ENCODE peak calls at places on chromosome 7, in four cellular contexts. One of them, this sample, is unnamed.

GRCh38 chr7:132683967-132684690 is 107.9 kb upstream of the PLXNA4 start:
- DNase-seq in Peyer's patch: no peak
- DNase-seq in effector memory CD4-positive, alpha-beta T cell: no peak
- DNase-seq in GM23248: no peak
- DNase-seq in this sample: no peak

GRCh38 chr7:87152897-87153641 is 816 bp downstream of the DMTF1 start:
- DNase-seq in Peyer's patch: peak; percentile 66
- DNase-seq in effector memory CD4-positive, alpha-beta T cell: no peak
- DNase-seq in GM23248: peak; percentile 67
- DNase-seq in this sample: peak; percentile 23

GRCh38 chr7:957418-958220 is 3.1 kb upstream of the ADAP1 start:
- DNase-seq in Peyer's patch: peak; percentile 45
- DNase-seq in effector memory CD4-positive, alpha-beta T cell: no peak
- DNase-seq in GM23248: no peak
- DNase-seq in this sample: peak; percentile 49

GRCh38 chr7:94888542-94888941 is 18.9 kb upstream of the PPP1R9A start:
- DNase-seq in Peyer's patch: no peak
- DNase-seq in effector memory CD4-positive, alpha-beta T cell: no peak
- DNase-seq in GM23248: no peak
- DNase-seq in this sample: no peak

GRCh38 chr7:79227035-79227434 is 226.4 kb downstream of the MAGI2 start:
- DNase-seq in Peyer's patch: no peak
- DNase-seq in effector memory CD4-positive, alpha-beta T cell: no peak
- DNase-seq in GM23248: peak; percentile 8
- DNase-seq in this sample: no peak

GRCh38 chr7:87316097-87316700 is 29.3 kb upstream of the CROT start:
- DNase-seq in Peyer's patch: no peak
- DNase-seq in effector memory CD4-positive, alpha-beta T cell: no peak
- DNase-seq in GM23248: no peak
- DNase-seq in this sample: no peak

GRCh38 chr7:139490130-139490529 is 6.7 kb upstream of the KLRG2 start:
- DNase-seq in Peyer's patch: no peak
- DNase-seq in effector memory CD4-positive, alpha-beta T cell: no peak
- DNase-seq in GM23248: no peak
- DNase-seq in this sample: no peak

GRCh38 chr7:3561908-3562307 is 260.9 kb downstream of the SDK1 start:
- DNase-seq in Peyer's patch: no peak
- DNase-seq in effector memory CD4-positive, alpha-beta T cell: no peak
- DNase-seq in GM23248: no peak
- DNase-seq in this sample: no peak

GRCh38 chr7:155618708-155619633 is 25.5 kb upstream of the RBM33 start:
- DNase-seq in Peyer's patch: peak; percentile 87
- DNase-seq in effector memory CD4-positive, alpha-beta T cell: no peak
- DNase-seq in GM23248: peak; percentile 23
- DNase-seq in this sample: no peak

GRCh38 chr7:113412410-113412809 is 294.1 kb upstream of the SMIM30 start:
- DNase-seq in Peyer's patch: no peak
- DNase-seq in effector memory CD4-positive, alpha-beta T cell: no peak
- DNase-seq in GM23248: no peak
- DNase-seq in this sample: no peak

GRCh38 chr7:156954941-156955340 is 5.4 kb downstream of the NOM1 start:
- DNase-seq in Peyer's patch: no peak
- DNase-seq in effector memory CD4-positive, alpha-beta T cell: no peak
- DNase-seq in GM23248: no peak
- DNase-seq in this sample: no peak

GRCh38 chr7:73941836-73942551 is 81.0 kb downstream of the TMEM270 start:
- DNase-seq in Peyer's patch: no peak
- DNase-seq in effector memory CD4-positive, alpha-beta T cell: no peak
- DNase-seq in GM23248: peak; percentile 80
- DNase-seq in this sample: no peak

GRCh38 chr7:105106473-105106872 is 92.5 kb downstream of the KMT2E start:
- DNase-seq in Peyer's patch: no peak
- DNase-seq in effector memory CD4-positive, alpha-beta T cell: no peak
- DNase-seq in GM23248: no peak
- DNase-seq in this sample: no peak

GRCh38 chr7:107692501-107692900 is 31.9 kb downstream of the SLC26A4 start:
- DNase-seq in Peyer's patch: no peak
- DNase-seq in effector memory CD4-positive, alpha-beta T cell: no peak
- DNase-seq in GM23248: peak; percentile 47
- DNase-seq in this sample: no peak

GRCh38 chr7:157507987-157508386 is 171.2 kb downstream of the DNAJB6 start:
- DNase-seq in Peyer's patch: no peak
- DNase-seq in effector memory CD4-positive, alpha-beta T cell: no peak
- DNase-seq in GM23248: no peak
- DNase-seq in this sample: no peak

GRCh38 chr7:7772385-7772784 is 54.0 kb upstream of the RPA3 start:
- DNase-seq in Peyer's patch: no peak
- DNase-seq in effector memory CD4-positive, alpha-beta T cell: no peak
- DNase-seq in GM23248: no peak
- DNase-seq in this sample: no peak

GRCh38 chr7:154898973-154899855 is 103.7 kb downstream of the PAXIP1 start:
- DNase-seq in Peyer's patch: no peak
- DNase-seq in effector memory CD4-positive, alpha-beta T cell: no peak
- DNase-seq in GM23248: no peak
- DNase-seq in this sample: no peak

GRCh38 chr7:157574120-157574519 is 237.3 kb downstream of the DNAJB6 start:
- DNase-seq in Peyer's patch: no peak
- DNase-seq in effector memory CD4-positive, alpha-beta T cell: no peak
- DNase-seq in GM23248: no peak
- DNase-seq in this sample: no peak

GRCh38 chr7:140304071-140304799 is 94.1 kb downstream of the SLC37A3 start:
- DNase-seq in Peyer's patch: peak; percentile 47
- DNase-seq in effector memory CD4-positive, alpha-beta T cell: peak; percentile 6
- DNase-seq in GM23248: peak; percentile 46
- DNase-seq in this sample: no peak

GRCh38 chr7:125057974-125058373 is 128.3 kb upstream of the POT1 start:
- DNase-seq in Peyer's patch: no peak
- DNase-seq in effector memory CD4-positive, alpha-beta T cell: no peak
- DNase-seq in GM23248: no peak
- DNase-seq in this sample: no peak

GRCh38 chr7:73823873-73824597 is 6.8 kb upstream of the CLDN4 start:
- DNase-seq in Peyer's patch: peak; percentile 32
- DNase-seq in effector memory CD4-positive, alpha-beta T cell: no peak
- DNase-seq in GM23248: no peak
- DNase-seq in this sample: no peak

GRCh38 chr7:42237162-42237821 is at the start of gene GLI3:
- DNase-seq in Peyer's patch: peak; percentile 80
- DNase-seq in effector memory CD4-positive, alpha-beta T cell: no peak
- DNase-seq in GM23248: peak; percentile 93
- DNase-seq in this sample: peak; percentile 88

GRCh38 chr7:42237891-42238531 is 1.0 kb upstream of the GLI3 start:
- DNase-seq in Peyer's patch: peak; percentile 64
- DNase-seq in effector memory CD4-positive, alpha-beta T cell: no peak
- DNase-seq in GM23248: peak; percentile 81
- DNase-seq in this sample: peak; percentile 75

GRCh38 chr7:42234736-42235135 is 2.3 kb downstream of the GLI3 start:
- DNase-seq in Peyer's patch: no peak
- DNase-seq in effector memory CD4-positive, alpha-beta T cell: no peak
- DNase-seq in GM23248: no peak
- DNase-seq in this sample: no peak

GRCh38 chr7:42235734-42236133 is 1.3 kb downstream of the GLI3 start:
- DNase-seq in Peyer's patch: no peak
- DNase-seq in effector memory CD4-positive, alpha-beta T cell: no peak
- DNase-seq in GM23248: peak; percentile 47
- DNase-seq in this sample: no peak

GRCh38 chr7:42236266-42237161 is 495 bp downstream of the GLI3 start:
- DNase-seq in Peyer's patch: no peak
- DNase-seq in effector memory CD4-positive, alpha-beta T cell: no peak
- DNase-seq in GM23248: peak; percentile 85
- DNase-seq in this sample: peak; percentile 49
- H3K4me1 ChIP-seq in Peyer's patch: no peaks in the 10 kb centered on the region
- H3K4me1 ChIP-seq in effector memory CD4-positive, alpha-beta T cell: peaks cover 13% of the 10 kb centered on the region
- H3K4me1 ChIP-seq in GM23248: peaks cover 57% of the 10 kb centered on the region
- H3K4me1 ChIP-seq in this sample: peaks cover 33% of the 10 kb centered on the region

GRCh38 chr7:27128034-27128433 is 2.5 kb downstream of the HOXA4 start:
- DNase-seq in Peyer's patch: no peak
- DNase-seq in effector memory CD4-positive, alpha-beta T cell: no peak
- DNase-seq in GM23248: no peak
- DNase-seq in this sample: no peak
- H3K4me1 ChIP-seq in Peyer's patch: no peaks in the 10 kb centered on the region
- H3K4me1 ChIP-seq in effector memory CD4-positive, alpha-beta T cell: no peaks in the 10 kb centered on the region
- H3K4me1 ChIP-seq in GM23248: peaks cover 9% of the 10 kb centered on the region
- H3K4me1 ChIP-seq in this sample: peaks cover 10% of the 10 kb centered on the region

GRCh38 chr7:122736183-122736582 is 33.5 kb upstream of the RNF148 start:
- DNase-seq in Peyer's patch: no peak
- DNase-seq in effector memory CD4-positive, alpha-beta T cell: no peak
- DNase-seq in GM23248: no peak
- DNase-seq in this sample: no peak
- H3K4me1 ChIP-seq in Peyer's patch: no peaks in the 10 kb centered on the region
- H3K4me1 ChIP-seq in effector memory CD4-positive, alpha-beta T cell: no peaks in the 10 kb centered on the region
- H3K4me1 ChIP-seq in GM23248: no peaks in the 10 kb centered on the region
- H3K4me1 ChIP-seq in this sample: peaks cover 3% of the 10 kb centered on the region

GRCh38 chr7:6398943-6399342 is 48.8 kb downstream of the DAGLB start:
- DNase-seq in Peyer's patch: no peak
- DNase-seq in effector memory CD4-positive, alpha-beta T cell: no peak
- DNase-seq in GM23248: peak; percentile 31
- DNase-seq in this sample: no peak
- H3K4me1 ChIP-seq in Peyer's patch: peaks cover 6% of the 10 kb centered on the region
- H3K4me1 ChIP-seq in effector memory CD4-positive, alpha-beta T cell: no peaks in the 10 kb centered on the region
- H3K4me1 ChIP-seq in GM23248: peaks cover 31% of the 10 kb centered on the region
- H3K4me1 ChIP-seq in this sample: peaks cover 73% of the 10 kb centered on the region

GRCh38 chr7:112214268-112214667 is 7.8 kb downstream of the ZNF277 start:
- DNase-seq in Peyer's patch: no peak
- DNase-seq in effector memory CD4-positive, alpha-beta T cell: no peak
- DNase-seq in GM23248: no peak
- DNase-seq in this sample: no peak

GRCh38 chr7:112212516-112213036 is 6.1 kb downstream of the ZNF277 start:
- DNase-seq in Peyer's patch: no peak
- DNase-seq in effector memory CD4-positive, alpha-beta T cell: no peak
- DNase-seq in GM23248: peak; percentile 14
- DNase-seq in this sample: no peak

GRCh38 chr7:112214887-112215286 is 8.4 kb downstream of the ZNF277 start:
- DNase-seq in Peyer's patch: no peak
- DNase-seq in effector memory CD4-positive, alpha-beta T cell: no peak
- DNase-seq in GM23248: no peak
- DNase-seq in this sample: no peak

GRCh38 chr7:112213735-112214134 is 7.2 kb downstream of the ZNF277 start:
- DNase-seq in Peyer's patch: no peak
- DNase-seq in effector memory CD4-positive, alpha-beta T cell: no peak
- DNase-seq in GM23248: no peak
- DNase-seq in this sample: no peak

DNA sequence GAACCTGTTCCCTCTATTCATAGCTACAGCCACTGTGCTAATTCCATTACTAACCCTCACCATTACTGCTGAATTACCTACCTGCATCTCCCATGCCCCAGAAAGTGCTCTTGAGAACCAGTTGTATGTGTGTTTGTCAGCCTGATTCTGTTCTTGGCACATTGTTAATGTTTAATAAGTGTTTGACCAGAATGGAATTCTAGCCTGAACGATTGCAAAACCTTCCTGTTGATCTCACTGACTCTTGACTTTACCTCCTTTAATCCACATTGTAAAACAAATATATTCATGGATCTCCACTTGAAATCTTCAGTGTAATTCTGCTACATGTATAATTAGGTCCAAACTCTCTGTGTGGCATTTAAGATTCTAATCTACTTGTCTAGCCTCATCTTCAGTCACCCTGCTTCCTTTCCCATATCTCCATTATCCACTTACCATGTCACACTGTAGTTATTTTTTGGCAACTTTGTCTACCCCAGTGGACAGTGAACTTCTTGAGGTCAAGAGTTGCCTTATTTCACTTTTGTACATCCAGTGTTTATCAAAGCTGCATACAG is 4.9 kb downstream of the ZNF277 start:
- DNase-seq in Peyer's patch: no peak
- DNase-seq in effector memory CD4-positive, alpha-beta T cell: no peak
- DNase-seq in GM23248: peak; percentile 71
- DNase-seq in this sample: no peak
- H3K4me1 ChIP-seq in Peyer's patch: no peaks in the 10 kb centered on the region
- H3K4me1 ChIP-seq in effector memory CD4-positive, alpha-beta T cell: no peaks in the 10 kb centered on the region
- H3K4me1 ChIP-seq in GM23248: peaks cover 24% of the 10 kb centered on the region
- H3K4me1 ChIP-seq in this sample: peaks cover 73% of the 10 kb centered on the region

GRCh38 chr7:98194186-98194585 is 17.1 kb upstream of the BHLHA15 start:
- DNase-seq in Peyer's patch: no peak
- DNase-seq in effector memory CD4-positive, alpha-beta T cell: no peak
- DNase-seq in GM23248: no peak
- DNase-seq in this sample: no peak

GRCh38 chr7:98194672-98195457 is 16.4 kb upstream of the BHLHA15 start:
- DNase-seq in Peyer's patch: no peak
- DNase-seq in effector memory CD4-positive, alpha-beta T cell: no peak
- DNase-seq in GM23248: no peak
- DNase-seq in this sample: no peak

GRCh38 chr7:98199131-98199530 is 12.1 kb upstream of the BHLHA15 start:
- DNase-seq in Peyer's patch: no peak
- DNase-seq in effector memory CD4-positive, alpha-beta T cell: no peak
- DNase-seq in GM23248: no peak
- DNase-seq in this sample: no peak

GRCh38 chr7:98193474-98194180 is 17.6 kb upstream of the BHLHA15 start:
- DNase-seq in Peyer's patch: no peak
- DNase-seq in effector memory CD4-positive, alpha-beta T cell: no peak
- DNase-seq in GM23248: no peak
- DNase-seq in this sample: no peak

GRCh38 chr7:98196706-98197605 is 14.3 kb upstream of the BHLHA15 start:
- DNase-seq in Peyer's patch: no peak
- DNase-seq in effector memory CD4-positive, alpha-beta T cell: no peak
- DNase-seq in GM23248: no peak
- DNase-seq in this sample: no peak
- H3K4me1 ChIP-seq in Peyer's patch: no peaks in the 10 kb centered on the region
- H3K4me1 ChIP-seq in effector memory CD4-positive, alpha-beta T cell: peaks cover 5% of the 10 kb centered on the region
- H3K4me1 ChIP-seq in GM23248: no peaks in the 10 kb centered on the region
- H3K4me1 ChIP-seq in this sample: no peaks in the 10 kb centered on the region